ENCODE peak calls at places on chromosomes 1 and 21, in four cellular contexts. One of them, this sample, is unnamed.

GRCh38 chr1:201346337-201346939 is 31.0 kb downstream of the TNNT2 start:
- DNase-seq in HepG2: peak
- DNase-seq in GM23338: peak
- DNase-seq in HL-60: peak
- DNase-seq in this sample: peak

GRCh38 chr1:3270403-3271245 is 183.8 kb upstream of the ARHGEF16 start:
- DNase-seq in HepG2: no peak
- DNase-seq in GM23338: no peak
- DNase-seq in HL-60: no peak
- DNase-seq in this sample: no peak

GRCh38 chr21:39103689-39104088 is 79.6 kb downstream of the PSMG1 start:
- DNase-seq in HepG2: no peak
- DNase-seq in GM23338: no peak
- DNase-seq in HL-60: no peak
- DNase-seq in this sample: no peak

GRCh38 chr1:26772687-26773086 is 15.1 kb upstream of the PIGV start:
- DNase-seq in HepG2: no peak
- DNase-seq in GM23338: no peak
- DNase-seq in HL-60: no peak
- DNase-seq in this sample: peak

GRCh38 chr1:79391896-79392295 is 385.4 kb upstream of the ADGRL4 start:
- DNase-seq in HepG2: peak
- DNase-seq in GM23338: no peak
- DNase-seq in HL-60: no peak
- DNase-seq in this sample: no peak

GRCh38 chr1:67682659-67683197 is 2.3 kb upstream of the GADD45A start:
- DNase-seq in HepG2: peak
- DNase-seq in GM23338: no peak
- DNase-seq in HL-60: no peak
- DNase-seq in this sample: peak

GRCh38 chr1:86155061-86155806 is 1.3 kb downstream of the COL24A1 start:
- DNase-seq in HepG2: no peak
- DNase-seq in GM23338: peak
- DNase-seq in HL-60: no peak
- DNase-seq in this sample: no peak

GRCh38 chr1:99441234-99442095 is 177.2 kb downstream of the PLPPR4 start:
- DNase-seq in HepG2: no peak
- DNase-seq in GM23338: no peak
- DNase-seq in HL-60: no peak
- DNase-seq in this sample: no peak

GRCh38 chr1:234608026-234608719 is 1.8 kb downstream of the IRF2BP2 start:
- DNase-seq in HepG2: peak
- DNase-seq in GM23338: peak
- DNase-seq in HL-60: peak
- DNase-seq in this sample: peak

GRCh38 chr1:171142451-171143121 is 42.5 kb upstream of the FMO2 start:
- DNase-seq in HepG2: no peak
- DNase-seq in GM23338: peak
- DNase-seq in HL-60: no peak
- DNase-seq in this sample: no peak

GRCh38 chr1:186757851-186758250 is 70.9 kb upstream of the PLA2G4A start:
- DNase-seq in HepG2: no peak
- DNase-seq in GM23338: no peak
- DNase-seq in HL-60: no peak
- DNase-seq in this sample: no peak

GRCh38 chr1:20138961-20139550 is at the start of gene PLA2G2F:
- DNase-seq in HepG2: no peak
- DNase-seq in GM23338: no peak
- DNase-seq in HL-60: no peak
- DNase-seq in this sample: no peak

GRCh38 chr1:228317891-228318810 is 88.5 kb downstream of the TRIM11 start:
- DNase-seq in HepG2: no peak
- DNase-seq in GM23338: no peak
- DNase-seq in HL-60: no peak
- DNase-seq in this sample: no peak

GRCh38 chr1:161913482-161914140 is 110.1 kb downstream of the OLFML2B start:
- DNase-seq in HepG2: peak
- DNase-seq in GM23338: no peak
- DNase-seq in HL-60: no peak
- DNase-seq in this sample: peak

GRCh38 chr1:59026472-59026948 is 242.7 kb upstream of the JUN start:
- DNase-seq in HepG2: no peak
- DNase-seq in GM23338: no peak
- DNase-seq in HL-60: no peak
- DNase-seq in this sample: no peak

GRCh38 chr1:232684331-232685105 is 54.6 kb upstream of the SIPA1L2 start:
- DNase-seq in HepG2: no peak
- DNase-seq in GM23338: no peak
- DNase-seq in HL-60: no peak
- DNase-seq in this sample: no peak

GRCh38 chr1:183318433-183318832 is 99.7 kb downstream of the NMNAT2 start:
- DNase-seq in HepG2: peak
- DNase-seq in GM23338: peak
- DNase-seq in HL-60: peak
- DNase-seq in this sample: peak

GRCh38 chr1:41296476-41296875 is 54.4 kb upstream of the SCMH1 start:
- DNase-seq in HepG2: no peak
- DNase-seq in GM23338: no peak
- DNase-seq in HL-60: no peak
- DNase-seq in this sample: no peak

GRCh38 chr1:20574686-20575543 is 14.0 kb upstream of the CDA start:
- DNase-seq in HepG2: peak
- DNase-seq in GM23338: peak
- DNase-seq in HL-60: peak
- DNase-seq in this sample: peak

GRCh38 chr1:182389619-182390047 is 2.0 kb downstream of the GLUL start:
- DNase-seq in HepG2: peak
- DNase-seq in GM23338: no peak
- DNase-seq in HL-60: peak
- DNase-seq in this sample: no peak

DNA sequence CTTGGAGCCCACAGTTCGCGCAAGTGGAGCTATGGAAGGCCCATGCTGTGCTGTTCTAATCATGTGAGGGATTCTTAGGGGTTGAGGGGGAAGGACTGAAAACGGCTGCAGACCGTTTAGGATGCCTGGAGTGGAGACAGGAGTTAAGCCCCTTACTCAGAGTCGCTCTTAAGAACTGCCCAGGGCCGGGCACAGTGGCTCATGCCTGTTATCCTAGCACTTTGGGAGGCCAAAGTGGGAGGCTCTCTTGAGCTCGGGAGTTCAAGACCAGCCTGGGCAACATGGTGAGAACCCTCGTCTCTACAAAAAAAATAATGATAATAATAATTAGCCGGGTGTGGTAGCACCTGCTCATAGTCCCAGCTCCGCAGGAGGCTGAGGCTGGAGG is 1.1 kb downstream of the ZNF672 start:
- DNase-seq in HepG2: no peak
- DNase-seq in GM23338: no peak
- DNase-seq in HL-60: no peak
- DNase-seq in this sample: no peak
- TF ChIP-seq REST in HepG2: no peak
- TF ChIP-seq REST in GM23338: no peak
- TF ChIP-seq REST in HL-60: no peak
- TF ChIP-seq REST in this sample: no peak

DNA sequence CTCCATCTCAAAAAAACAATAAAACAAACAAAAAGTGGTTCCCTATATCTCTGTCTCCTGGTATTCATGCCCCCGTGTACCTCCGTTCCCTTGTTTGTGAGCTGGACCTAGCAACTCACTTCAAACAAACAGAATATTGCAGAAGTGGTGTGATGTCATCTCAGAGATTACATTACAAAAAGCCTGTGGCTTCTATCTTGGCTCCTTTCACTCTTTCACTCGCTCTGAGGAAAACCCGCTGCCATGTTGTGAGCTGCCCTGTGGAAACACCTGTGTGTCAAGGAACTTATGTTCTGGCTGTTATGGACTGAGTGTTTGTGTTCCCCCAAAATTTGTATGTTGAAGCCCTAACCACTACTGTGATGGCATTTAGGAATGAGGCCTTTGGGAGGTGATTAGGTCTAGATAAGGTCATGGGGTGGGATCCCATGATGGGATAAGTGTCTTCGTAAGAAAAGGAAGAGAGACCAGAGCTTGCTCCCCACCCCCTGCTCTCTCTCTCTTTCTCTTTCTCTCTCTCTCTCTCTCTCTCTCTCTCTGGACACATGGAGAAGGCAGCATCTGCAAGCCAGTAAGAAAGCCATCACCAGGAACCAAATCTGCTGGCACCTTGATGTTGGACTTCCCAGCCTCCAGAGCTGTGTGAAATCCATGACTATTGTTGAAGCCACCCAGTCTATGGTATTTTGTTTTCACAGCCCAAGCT is 7.4 kb upstream of the HYI start:
- DNase-seq in HepG2: peak
- DNase-seq in GM23338: no peak
- DNase-seq in HL-60: peak
- DNase-seq in this sample: no peak
- TF ChIP-seq REST in HepG2: no peak
- TF ChIP-seq REST in GM23338: no peak
- TF ChIP-seq REST in HL-60: no peak
- TF ChIP-seq REST in this sample: no peak

DNA sequence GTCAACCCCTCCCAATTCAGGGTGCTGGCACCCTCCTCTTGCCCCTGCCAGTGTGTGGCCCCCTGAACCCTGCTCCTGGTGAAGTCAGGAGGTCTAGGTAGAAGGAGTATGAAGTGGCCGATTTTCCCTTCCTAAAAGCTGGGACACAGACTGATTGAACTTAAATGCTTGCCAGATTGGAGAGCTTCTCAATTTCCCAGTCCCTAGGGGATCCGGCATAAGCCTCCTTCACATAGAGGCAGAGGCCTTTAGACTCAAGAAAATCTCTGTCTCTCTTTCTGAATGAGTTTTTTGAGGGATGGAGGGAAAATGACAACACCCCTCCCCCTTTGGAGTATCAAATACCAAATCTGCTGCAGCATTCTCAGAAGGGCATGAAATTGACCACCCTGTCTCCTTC is 51.5 kb downstream of the SYT2 start:
- DNase-seq in HepG2: no peak
- DNase-seq in GM23338: no peak
- DNase-seq in HL-60: no peak
- DNase-seq in this sample: no peak
- TF ChIP-seq REST in HepG2: no peak
- TF ChIP-seq REST in GM23338: no peak
- TF ChIP-seq REST in HL-60: no peak
- TF ChIP-seq REST in this sample: no peak

GRCh38 chr1:57270926-57271698 is 152.7 kb downstream of the DAB1 start:
- DNase-seq in HepG2: no peak
- DNase-seq in GM23338: no peak
- DNase-seq in HL-60: no peak
- DNase-seq in this sample: no peak
- TF ChIP-seq REST in HepG2: no peak
- TF ChIP-seq REST in GM23338: no peak
- TF ChIP-seq REST in HL-60: no peak
- TF ChIP-seq REST in this sample: no peak

This sample was measured in A549.